ENCODE peak calls at places on chromosomes 13 and 19, in four cellular contexts. P, H, L and W are unnamed samples.

GRCh38 chr19:50713556-50714236 is 5.9 kb downstream of the SHANK1 start:
- DNase-seq in P (no peak), H (no peak), L (no peak), W (no peak)

GRCh38 chr13:91571681-91572080 is 173.3 kb downstream of the GPC5 start:
- DNase-seq in P (no peak), H (no peak), L (no peak), W (no peak)

GRCh38 chr19:31639306-31639705 is 290.1 kb upstream of the TSHZ3 start:
- DNase-seq in P (no peak), H (no peak), L (no peak), W (no peak)

GRCh38 chr19:37909661-37910199 is 2.7 kb downstream of the SIPA1L3 start:
- DNase-seq in P (no peak), H (no peak), L (no peak), W (no peak)

GRCh38 chr19:54133312-54133956 is 4.1 kb upstream of the CNOT3 start:
- DNase-seq in P (peak; percentile 84), H (peak; percentile 63), L (no peak), W (no peak)

GRCh38 chr19:32421589-32422361 is 16.2 kb downstream of the DPY19L3 start:
- DNase-seq in P (no peak), H (no peak), L (no peak), W (no peak)

GRCh38 chr19:33177417-33177976 is 16.6 kb upstream of the LRP3 start:
- DNase-seq in P (peak; percentile 35), H (peak; percentile 63), L (no peak), W (no peak)

GRCh38 chr19:28726533-28726932 is 486.4 kb downstream of the UQCRFS1 start:
- DNase-seq in P (no peak), H (no peak), L (no peak), W (no peak)

GRCh38 chr13:95605426-95606125 is 38.9 kb downstream of the DZIP1 start:
- DNase-seq in P (no peak), H (no peak), L (no peak), W (no peak)

GRCh38 chr19:44988896-44989563 is 12.2 kb upstream of the RELB start:
- DNase-seq in P (peak; percentile 52), H (peak; percentile 87), L (no peak), W (peak; percentile 16)

GRCh38 chr13:26601669-26602068 is 44.2 kb downstream of the WASF3 start:
- DNase-seq in P (no peak), H (no peak), L (peak; percentile 15), W (no peak)

GRCh38 chr13:79385694-79386093 is 20.4 kb downstream of the RBM26 start:
- DNase-seq in P (no peak), H (no peak), L (peak; percentile 85), W (no peak)

GRCh38 chr19:45901432-45901903 is 945 bp downstream of the MYPOP start:
- DNase-seq in P (no peak), H (no peak), L (no peak), W (no peak)

GRCh38 chr13:30355405-30355741 is 48.0 kb upstream of the KATNAL1 start:
- DNase-seq in P (peak; percentile 49), H (peak; percentile 60), L (no peak), W (no peak)

GRCh38 chr13:91313103-91313502 is 34.4 kb upstream of the MIR17HG start:
- DNase-seq in P (peak; percentile 22), H (no peak), L (no peak), W (no peak)

GRCh38 chr19:3977242-3978143 is 6.6 kb upstream of the DAPK3 start:
- DNase-seq in P (no peak), H (peak; percentile 54), L (no peak), W (no peak)

GRCh38 chr19:1364070-1364719 is 19.5 kb upstream of the NDUFS7 start:
- DNase-seq in P (no peak), H (no peak), L (no peak), W (no peak)
- TF ChIP-seq ZNF274 in P (no peak), H (no peak), L (no peak), W (no peak)

GRCh38 chr13:103351035-103351828 is 285.0 kb upstream of the SLC10A2 start:
- DNase-seq in P (no peak), H (peak; percentile 49), L (no peak), W (peak; percentile 36)
- TF ChIP-seq SUZ12 in P (no peak), H (no peak), L (no peak), W (no peak)

GRCh38 chr13:51000058-51000457 is 90.5 kb downstream of the RNASEH2B start:
- DNase-seq in P (no peak), H (no peak), L (no peak), W (no peak)

GRCh38 chr13:51000576-51001260 is 91.1 kb downstream of the RNASEH2B start:
- DNase-seq in P (no peak), H (no peak), L (no peak), W (no peak)

GRCh38 chr13:50999641-51000040 is 90.0 kb downstream of the RNASEH2B start:
- DNase-seq in P (no peak), H (no peak), L (no peak), W (no peak)

GRCh38 chr13:51002736-51003135 is 93.1 kb downstream of the RNASEH2B start:
- DNase-seq in P (no peak), H (no peak), L (no peak), W (no peak)

DNA sequence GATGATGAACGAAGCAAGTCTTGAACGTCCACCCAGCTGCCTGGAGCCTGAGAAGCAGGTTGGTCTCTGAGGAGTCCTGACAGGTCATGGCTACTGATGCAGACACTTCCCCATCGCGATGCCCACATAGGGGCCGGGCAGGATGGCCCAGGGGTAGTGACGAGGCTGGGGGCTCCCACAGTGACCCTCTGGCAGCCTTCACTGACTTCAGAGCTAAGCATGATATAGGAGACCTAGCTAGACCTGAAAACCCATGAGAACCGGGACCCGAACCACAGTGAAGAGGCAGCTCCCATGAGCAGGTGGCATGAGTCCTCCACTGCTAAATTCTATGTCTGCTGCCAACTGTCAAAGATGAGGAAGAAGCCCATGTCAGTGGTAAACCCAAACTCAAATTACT is 91.7 kb downstream of the RNASEH2B start:
- DNase-seq in P (no peak), H (no peak), L (no peak), W (no peak)
- H3K9ac ChIP-seq in P (no peak overlapping the region), H (no peak overlapping the region), L (no peak overlapping the region), W (no peak overlapping the region)

DNA sequence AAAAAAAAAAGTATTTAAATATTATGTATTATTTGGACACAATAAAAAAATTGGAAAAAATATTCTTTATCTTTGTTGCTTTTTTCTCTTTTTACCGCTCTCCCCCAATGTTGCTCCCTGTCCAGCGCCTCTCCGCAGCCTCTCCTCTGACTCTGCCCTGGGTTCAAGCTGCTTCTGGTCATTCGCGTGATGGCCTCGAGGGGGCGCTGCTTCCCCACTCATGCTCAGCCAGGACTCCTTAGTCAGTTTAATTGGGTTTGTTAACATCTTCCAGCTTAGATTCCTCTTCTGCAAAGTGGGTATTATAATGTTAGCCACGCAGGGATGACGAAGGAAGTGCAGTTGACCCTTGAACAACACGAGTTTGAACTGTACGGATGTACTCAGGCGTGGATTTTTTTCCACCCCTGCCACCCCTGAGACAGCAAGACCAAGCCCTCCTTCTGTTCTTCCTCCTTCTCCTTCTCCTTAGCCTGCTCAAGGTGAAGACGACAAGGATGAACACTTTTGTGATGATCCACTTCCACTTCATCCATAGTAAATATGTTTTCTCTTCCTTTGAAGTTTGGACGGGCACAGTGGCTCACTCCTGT is 4.8 kb upstream of the NWD1 start:
- DNase-seq in P (peak; percentile 24), H (peak; percentile 92), L (peak; percentile 20), W (peak; percentile 49)
- TF ChIP-seq ZNF274 in P (no peak), H (no peak), L (no peak), W (no peak)